ENCODE peak calls at places on chromosomes 7 and 10, in four cellular contexts. E, L, U and W are unnamed samples.

GRCh38 chr7:128084896-128085608 is 53.8 kb upstream of the LRRC4 start:
- DNase-seq in E (no peak), L (peak), U (no peak), W (no peak)

GRCh38 chr7:82325416-82325815 is 118.2 kb downstream of the CACNA2D1 start:
- DNase-seq in U (no peak), L (no peak), E (no peak), W (no peak)

GRCh38 chr10:13115832-13116793 is 16.1 kb downstream of the OPTN start:
- DNase-seq in E (no peak), L (no peak), U (peak), W (no peak)

GRCh38 chr10:76306859-76307258 is 875.4 kb downstream of the LRMDA start:
- DNase-seq in U (no peak), E (no peak), L (no peak), W (no peak)

GRCh38 chr10:104580774-104581675 is 60.1 kb upstream of the SORCS3 start:
- DNase-seq in E (peak), L (peak), U (peak), W (peak)

GRCh38 chr10:102918817-102919236 is 733 bp downstream of the CNNM2 start:
- DNase-seq in L (no peak), U (no peak), E (no peak), W (peak)

GRCh38 chr10:95998274-95998673 is 45.1 kb upstream of the CCNJ start:
- DNase-seq in U (no peak), L (no peak), E (no peak), W (no peak)

GRCh38 chr7:137846588-137847417 is at the start of gene DGKI:
- DNase-seq in U (no peak), L (peak), E (peak), W (no peak)

GRCh38 chr7:22561356-22561755 is 61.4 kb upstream of the STEAP1B start:
- DNase-seq in U (peak), E (peak), L (peak), W (no peak)

GRCh38 chr10:35451103-35452016 is 115.1 kb downstream of the CCNY start:
- DNase-seq in L (no peak), E (no peak), U (no peak), W (no peak)

GRCh38 chr10:22545643-22546042 is 168.7 kb downstream of the PIP4K2A start:
- DNase-seq in U (no peak), E (no peak), L (no peak), W (no peak)

GRCh38 chr10:61752111-61753011 is 89.6 kb downstream of the CABCOCO1 start:
- DNase-seq in L (no peak), U (no peak), E (no peak), W (no peak)

GRCh38 chr10:116980041-116980440 is 24.9 kb downstream of the SHTN1 start:
- DNase-seq in L (no peak), U (no peak), E (no peak), W (no peak)

GRCh38 chr7:152052772-152053171 is 27.3 kb downstream of the GALNT11 start:
- DNase-seq in E (no peak), L (no peak), U (no peak), W (no peak)

GRCh38 chr10:49734676-49735075 is 27.4 kb downstream of the OGDHL start:
- DNase-seq in U (peak), E (no peak), L (no peak), W (no peak)

GRCh38 chr10:6917125-6917524 is 337.0 kb upstream of the PRKCQ start:
- DNase-seq in E (no peak), L (no peak), U (no peak), W (no peak)

GRCh38 chr7:121385800-121386179 is 10.3 kb downstream of the FAM3C start:
- DNase-seq in L (no peak), U (no peak), E (no peak), W (no peak)

GRCh38 chr10:97714401-97715258 is 1.1 kb downstream of the MARVELD1 start:
- DNase-seq in U (peak), E (peak), L (peak), W (no peak)

GRCh38 chr10:77943086-77943901 is 16.7 kb upstream of the DLG5 start:
- DNase-seq in U (no peak), E (no peak), L (peak), W (no peak)

GRCh38 chr10:84548869-84549268 is 220.5 kb downstream of the CCSER2 start:
- DNase-seq in U (no peak), L (no peak), E (no peak), W (no peak)

GRCh38 chr7:105164751-105165150 is 150.7 kb downstream of the KMT2E start:
- DNase-seq in U (no peak), L (no peak), E (no peak), W (no peak)

GRCh38 chr7:74083117-74083876 is at the start of gene LIMK1:
- DNase-seq in L (peak), U (peak), E (peak), W (peak)

GRCh38 chr7:17302575-17303142 is 4.2 kb downstream of the AHR start:
- DNase-seq in L (no peak), E (no peak), U (no peak), W (no peak)

GRCh38 chr7:119999743-120000475 is 273.1 kb upstream of the KCND2 start:
- DNase-seq in E (no peak), L (no peak), U (no peak), W (no peak)

GRCh38 chr7:11749629-11750028 is 82.4 kb downstream of the THSD7A start:
- DNase-seq in U (no peak), L (no peak), E (no peak), W (no peak)

GRCh38 chr7:106959753-106960152 is 84.8 kb upstream of the PRKAR2B start:
- DNase-seq in U (no peak), L (no peak), E (no peak), W (no peak)